ENCODE peak calls at places on chromosomes 2 and 18, in six cellular contexts. A is Caco-2, X is heart left ventricle, E is BE2C, M is endothelial cell of umbilical vein, D is fibroblast of lung. H is an unnamed sample. For H3K4me1, the result is how much of the 10 kb centered on the place peaks cover.

GRCh38 chr2:227888289-227888688 is 16.9 kb downstream of the DAW1 start:
- DNase-seq in A (no peak), M (no peak), D (no peak), E (no peak), X (no peak), H (no peak)

GRCh38 chr2:97678217-97678762 is 8.8 kb downstream of the C2orf92 start:
- DNase-seq in X (no peak), E (no peak), A (no peak), M (no peak), D (no peak), H (no peak)

GRCh38 chr2:63488118-63488713 is 100.1 kb downstream of the WDPCP start:
- DNase-seq in X (no peak), E (peak), D (peak), A (peak), M (peak), H (peak)

GRCh38 chr18:76673281-76674005 is 148.9 kb upstream of the ZNF236 start:
- DNase-seq in A (no peak), X (no peak), D (no peak), E (no peak), M (no peak), H (no peak)

GRCh38 chr18:40048253-40048652 is 1906.8 kb upstream of the PIK3C3 start:
- DNase-seq in E (no peak), M (no peak), D (no peak), A (no peak), X (no peak), H (no peak)

GRCh38 chr2:16318051-16318450 is 347.6 kb downstream of the CYRIA start:
- DNase-seq in D (no peak), E (peak), M (no peak), X (no peak), A (no peak), H (no peak)

GRCh38 chr2:217636578-217637267 is 366.1 kb downstream of the TNS1 start:
- DNase-seq in M (no peak), E (peak), A (no peak), D (no peak), X (no peak), H (peak)

GRCh38 chr2:12555012-12555645 is 161.6 kb upstream of the TRIB2 start:
- DNase-seq in M (peak), A (no peak), E (peak), D (peak), X (no peak), H (no peak)

GRCh38 chr2:180763249-180763989 is 217.0 kb upstream of the UBE2E3 start:
- DNase-seq in A (no peak), E (no peak), M (no peak), X (no peak), D (no peak), H (peak)

GRCh38 chr2:138829326-138829725 is 49.1 kb upstream of the NXPH2 start:
- DNase-seq in E (peak), X (peak), M (peak), A (peak), D (peak), H (peak)

GRCh38 chr2:217186152-217186551 is 326.3 kb upstream of the TNP1 start:
- DNase-seq in A (no peak), D (no peak), X (peak), E (no peak), M (no peak), H (no peak)

GRCh38 chr2:188984126-188984525 is 10.0 kb downstream of the COL3A1 start:
- DNase-seq in M (peak), E (no peak), X (no peak), A (no peak), D (peak), H (peak)

GRCh38 chr2:25453199-25453903 is 111.6 kb upstream of the DNMT3A start:
- DNase-seq in M (no peak), D (no peak), E (no peak), A (no peak), X (no peak), H (no peak)

GRCh38 chr2:100403722-100404121 is 13.7 kb downstream of the CHST10 start:
- DNase-seq in D (no peak), X (no peak), M (no peak), E (no peak), A (no peak), H (no peak)

GRCh38 chr2:172096661-172097547 is 5.8 kb downstream of the DLX2 start:
- DNase-seq in A (no peak), D (no peak), M (peak), E (no peak), X (no peak), H (peak)

GRCh38 chr2:25082002-25082622 is 40.2 kb downstream of the EFR3B start:
- DNase-seq in D (no peak), X (peak), M (no peak), A (no peak), E (no peak), H (no peak)

GRCh38 chr2:110828330-110828729 is 96.0 kb downstream of the ACOXL start:
- DNase-seq in X (no peak), E (no peak), D (peak), A (no peak), M (no peak), H (no peak)

GRCh38 chr18:32389868-32390267 is 80.8 kb downstream of the GAREM1 start:
- DNase-seq in D (no peak), M (no peak), X (peak), A (no peak), E (no peak), H (no peak)

GRCh38 chr2:96138146-96139145 is at the start of gene ASTL:
- DNase-seq in E (peak), D (peak), A (peak), M (peak), X (peak), H (peak)

GRCh38 chr2:3126686-3127278 is 250.8 kb downstream of the EIPR1 start:
- DNase-seq in D (no peak), E (peak), M (peak), X (no peak), A (no peak), H (peak)

GRCh38 chr18:55501594-55502345 is 86.2 kb downstream of the TCF4 start:
- DNase-seq in M (peak), X (no peak), A (no peak), D (peak), E (no peak), H (peak)

GRCh38 chr2:71880846-71881610 is 266.6 kb downstream of the CYP26B1 start:
- DNase-seq in D (peak), M (peak), E (no peak), X (peak), A (no peak), H (peak)

GRCh38 chr2:223993634-223994232 is 36.5 kb downstream of the MRPL44 start:
- DNase-seq in E (peak), D (peak), A (peak), M (peak), X (peak), H (peak)

DNA sequence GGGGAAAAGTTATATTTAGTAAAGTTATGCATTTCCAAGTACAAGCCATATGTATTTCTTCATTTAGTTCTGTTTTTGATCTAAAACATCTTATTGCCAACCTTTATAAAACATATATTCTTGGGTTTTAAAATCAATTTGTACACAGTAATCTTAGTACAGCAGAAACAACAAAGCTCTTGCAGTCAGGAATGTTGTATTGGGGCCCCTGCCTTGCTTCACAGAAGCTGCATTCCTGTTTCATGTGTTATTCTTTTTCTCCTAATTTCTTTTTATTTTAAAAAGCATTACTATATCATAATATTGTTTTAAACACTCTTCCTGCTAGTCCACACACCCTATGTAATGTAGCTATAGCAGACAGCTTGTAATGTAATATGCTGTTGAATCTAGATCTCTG is 23.9 kb downstream of the SERPINB7 start:
- DNase-seq in D (no peak), M (no peak), X (no peak), A (no peak), E (no peak), H (no peak)
- H3K4me1 ChIP-seq in D (under half), M (under half), X (under half), A (under half), E (under half), H (under half)

GRCh38 chr2:13696601-13697000 is 935.9 kb upstream of the LRATD1 start:
- DNase-seq in M (no peak), E (no peak), D (no peak), X (no peak), A (no peak), H (no peak)
- H3K4me1 ChIP-seq in M (under half), E (under half), D (under half), X (under half), A (under half), H (under half)

GRCh38 chr2:10362096-10362897 is 59.6 kb downstream of the HPCAL1 start:
- DNase-seq in E (peak), M (no peak), D (no peak), X (no peak), A (no peak), H (no peak)
- H3K4me1 ChIP-seq in E (under half), M (under half), D (under half), X (under half), A (under half), H (under half)

DNA sequence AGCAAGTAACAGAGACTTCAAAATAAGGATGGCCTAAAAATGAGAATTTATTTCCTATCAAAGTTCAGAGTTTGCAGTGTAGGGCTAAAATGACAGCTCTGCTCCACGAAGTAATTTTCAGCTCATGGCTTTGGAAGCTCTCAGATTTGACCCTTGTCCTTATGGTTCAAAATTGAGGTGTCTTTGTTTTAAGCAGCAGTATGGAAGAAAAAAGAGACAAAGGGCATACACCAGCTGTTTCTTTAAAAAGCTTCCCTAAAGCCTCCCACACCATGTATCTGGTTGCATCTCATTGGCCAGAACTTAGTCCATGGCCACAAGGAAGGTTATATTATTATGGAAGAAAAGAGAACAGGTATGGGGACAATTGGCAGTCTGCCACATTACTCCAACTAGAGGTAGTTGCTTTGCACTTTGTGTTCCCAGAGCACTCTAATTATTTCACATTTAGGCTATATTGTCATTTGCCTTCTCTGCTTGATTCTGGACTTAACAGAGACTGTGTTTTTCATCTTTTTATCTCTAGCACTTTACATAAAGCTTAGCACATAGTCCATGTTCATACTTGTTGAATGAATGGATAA is 180.4 kb downstream of the MCFD2 start:
- DNase-seq in X (no peak), D (no peak), E (no peak), M (no peak), A (no peak), H (peak)
- H3K4me1 ChIP-seq in X (under half), D (under half), E (under half), M (under half), A (under half), H (under half)

GRCh38 chr18:13286456-13287125 is 68.0 kb downstream of the LDLRAD4 start:
- DNase-seq in A (no peak), E (no peak), X (no peak), D (no peak), M (no peak), H (no peak)
- H3K4me1 ChIP-seq in A (under half), E (under half), X (under half), D (under half), M (under half), H (under half)

GRCh38 chr2:233426619-233427342 is 72.5 kb downstream of the DGKD start:
- DNase-seq in X (no peak), D (peak), A (no peak), E (no peak), M (no peak), H (peak)

GRCh38 chr2:233422649-233423435 is 68.5 kb downstream of the DGKD start:
- DNase-seq in X (no peak), A (no peak), M (no peak), D (no peak), E (no peak), H (no peak)

GRCh38 chr2:233422050-233422639 is 67.9 kb downstream of the DGKD start:
- DNase-seq in A (peak), X (no peak), D (no peak), M (no peak), E (no peak), H (no peak)

GRCh38 chr2:233423436-233423860 is 69.2 kb downstream of the DGKD start:
- DNase-seq in X (no peak), A (no peak), E (no peak), M (no peak), D (no peak), H (no peak)

DNA sequence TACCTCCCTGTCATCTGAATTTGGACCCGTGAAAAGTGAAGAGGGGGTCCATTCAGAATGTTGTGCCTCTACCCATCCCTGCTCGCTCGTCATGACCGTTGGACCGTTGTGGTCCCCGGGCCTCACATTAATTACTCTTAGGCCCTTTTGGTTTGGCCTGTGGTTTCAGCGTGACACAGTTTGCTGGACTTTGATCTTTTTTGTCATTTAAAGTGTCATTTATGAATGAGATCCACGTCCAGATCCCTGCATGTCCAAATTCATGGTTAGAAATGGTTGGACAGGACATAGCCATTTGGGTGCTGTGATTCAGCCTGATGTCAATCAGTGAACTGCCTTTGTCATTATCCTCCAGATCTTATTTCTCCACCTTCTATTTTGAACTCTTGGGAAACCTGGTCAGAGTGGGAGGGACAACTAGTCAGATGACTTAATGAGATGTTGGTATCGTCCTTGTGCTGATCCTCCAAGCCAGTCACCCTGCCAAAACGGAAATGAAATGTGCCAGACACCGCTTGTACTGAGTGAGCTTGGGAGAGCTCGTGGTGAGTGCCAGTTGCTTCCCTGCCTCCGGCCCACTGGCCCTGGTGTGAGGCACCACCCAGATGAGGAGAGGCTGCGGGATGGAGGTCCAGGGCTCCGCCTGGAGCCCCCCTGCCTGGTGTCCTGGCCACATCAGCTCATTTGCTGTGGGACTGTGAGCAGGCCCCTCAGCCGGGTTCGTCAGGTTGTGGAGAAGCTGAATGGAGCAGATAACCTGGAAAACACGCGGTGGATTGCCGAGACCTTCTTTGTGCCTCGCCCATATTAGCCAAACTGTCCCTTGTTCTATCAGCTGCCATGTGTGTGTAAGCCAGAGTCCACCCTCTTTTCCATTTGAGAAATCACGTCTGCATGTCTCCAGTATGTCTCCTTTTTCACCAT is 70.0 kb downstream of the DGKD start:
- DNase-seq in X (peak), E (no peak), A (no peak), D (no peak), M (no peak), H (no peak)
- H3K4me1 ChIP-seq in X (under half), E (under half), A (under half), D (under half), M (under half), H (under half)

DNA sequence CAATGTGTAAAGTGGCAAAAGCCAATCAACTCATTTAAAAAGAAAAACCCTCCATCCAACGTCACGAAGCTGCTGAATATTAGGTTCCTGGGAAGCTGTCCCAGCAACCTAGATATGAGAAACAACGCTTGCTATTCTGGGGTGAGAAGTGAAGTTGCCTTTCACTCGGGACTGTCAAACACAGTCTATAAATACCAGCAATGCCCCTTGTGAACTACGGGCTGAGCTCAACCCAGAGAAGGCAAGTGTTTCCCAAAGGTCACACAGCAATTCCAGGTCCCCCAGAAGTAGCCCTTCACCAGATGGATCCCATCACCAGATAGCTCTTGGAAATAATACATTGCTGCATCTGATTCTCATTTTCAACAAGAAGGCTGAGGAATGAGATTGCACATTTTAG is 67.9 kb downstream of the BCL11A start:
- DNase-seq in M (no peak), D (no peak), X (no peak), E (no peak), A (no peak), H (no peak)
- H3K4me1 ChIP-seq in M (under half), D (under half), X (under half), E (under half), A (under half), H (under half)